ENCODE peak calls at places on chromosomes 13 and 19, in six cellular contexts. G is spleen, C is HL-60, A is HCT116, I is SK-N-SH, K is esophagus muscularis mucosa. Y is an unnamed sample.

GRCh38 chr13:33349996-33350826 is 64.7 kb upstream of the STARD13 start:
- DNase-seq in G (peak), C (no peak), A (no peak), I (peak), K (no peak), Y (peak)

GRCh38 chr19:8973501-8974091 is 36.6 kb downstream of the MUC16 start:
- DNase-seq in G (no peak), C (no peak), A (no peak), I (no peak), K (no peak), Y (no peak)

GRCh38 chr19:51742736-51743288 is 8.9 kb downstream of the FPR1 start:
- DNase-seq in G (no peak), C (no peak), A (no peak), I (no peak), K (no peak), Y (no peak)

GRCh38 chr13:102018716-102019115 is 383.1 kb downstream of the FGF14 start:
- DNase-seq in G (no peak), C (no peak), A (no peak), I (no peak), K (no peak), Y (no peak)

GRCh38 chr19:15417699-15418098 is 1.1 kb downstream of the AKAP8L start:
- DNase-seq in G (peak), C (no peak), A (no peak), I (no peak), K (no peak), Y (no peak)

GRCh38 chr13:59568306-59568705 is 595.4 kb downstream of the DIAPH3 start:
- DNase-seq in G (no peak), C (no peak), A (no peak), I (no peak), K (no peak), Y (no peak)

GRCh38 chr13:30126903-30127428 is 180.4 kb downstream of the KATNAL1 start:
- DNase-seq in G (no peak), C (no peak), A (no peak), I (no peak), K (no peak), Y (peak)

GRCh38 chr13:65943711-65944110 is 1286.4 kb downstream of the PCDH9 start:
- DNase-seq in G (no peak), C (no peak), A (no peak), I (no peak), K (no peak), Y (no peak)

GRCh38 chr13:36362251-36362650 is 16.1 kb upstream of the SPART start:
- DNase-seq in G (no peak), C (no peak), A (no peak), I (no peak), K (no peak), Y (no peak)

GRCh38 chr13:76542176-76542575 is 344.0 kb downstream of the KCTD12 start:
- DNase-seq in G (no peak), C (no peak), A (no peak), I (no peak), K (no peak), Y (no peak)

GRCh38 chr19:19263886-19264487 is 9.1 kb downstream of the TM6SF2 start:
- DNase-seq in G (no peak), C (no peak), A (no peak), I (no peak), K (no peak), Y (no peak)

GRCh38 chr13:94280845-94281244 is 198.6 kb downstream of the DCT start:
- DNase-seq in G (no peak), C (no peak), A (no peak), I (no peak), K (no peak), Y (no peak)

GRCh38 chr13:95341441-95341840 is 40.2 kb upstream of the ABCC4 start:
- DNase-seq in G (peak), C (no peak), A (no peak), I (no peak), K (no peak), Y (no peak)

GRCh38 chr13:42729857-42730402 is 51.5 kb upstream of the FAM216B start:
- DNase-seq in G (no peak), C (no peak), A (no peak), I (no peak), K (no peak), Y (no peak)

GRCh38 chr13:51618626-51619025 is 34.4 kb downstream of the WDFY2 start:
- DNase-seq in G (no peak), C (no peak), A (no peak), I (no peak), K (no peak), Y (no peak)

GRCh38 chr13:24277721-24278120 is 31.7 kb upstream of the C1QTNF9 start:
- DNase-seq in G (no peak), C (no peak), A (no peak), I (no peak), K (no peak), Y (no peak)

GRCh38 chr13:100088282-100088647 is 628 bp upstream of the PCCA start:
- DNase-seq in G (no peak), C (no peak), A (no peak), I (no peak), K (no peak), Y (no peak)

GRCh38 chr13:22061806-22062391 is 391.0 kb downstream of the FGF9 start:
- DNase-seq in G (no peak), C (no peak), A (no peak), I (no peak), K (peak), Y (no peak)

GRCh38 chr19:42422576-42423461 is 4.4 kb downstream of the LIPE start:
- DNase-seq in G (peak), C (no peak), A (no peak), I (peak), K (no peak), Y (no peak)

GRCh38 chr19:389246-389934 is 19.6 kb downstream of the C2CD4C start:
- DNase-seq in G (peak), C (no peak), A (no peak), I (no peak), K (no peak), Y (no peak)

GRCh38 chr19:55391191-55391670 is 5.5 kb downstream of the RPL28 start:
- DNase-seq in G (no peak), C (no peak), A (no peak), I (peak), K (no peak), Y (no peak)

GRCh38 chr19:41870401-41870873 is 6.6 kb upstream of the CD79A start:
- DNase-seq in G (no peak), C (peak), A (no peak), I (peak), K (no peak), Y (no peak)

GRCh38 chr19:13849991-13850909 is 26.7 kb upstream of the NANOS3 start:
- DNase-seq in G (peak), C (no peak), A (no peak), I (peak), K (no peak), Y (peak)

GRCh38 chr13:43054803-43055802 is 31.7 kb downstream of the DNAJC15 start:
- DNase-seq in G (no peak), C (no peak), A (no peak), I (no peak), K (no peak), Y (no peak)

GRCh38 chr19:43984687-43985000 is 656 bp downstream of the ZNF155 start:
- DNase-seq in G (peak), C (no peak), A (no peak), I (peak), K (no peak), Y (no peak)

GRCh38 chr19:43983544-43983911 is 460 bp upstream of the ZNF155 start:
- DNase-seq in G (no peak), C (no peak), A (no peak), I (no peak), K (no peak), Y (no peak)

GRCh38 chr19:43983912-43984686 is at the start of gene ZNF155:
- DNase-seq in G (peak), C (peak), A (peak), I (peak), K (peak), Y (peak)
- TF ChIP-seq POLR2AphosphoS5 in G (peak), C (no peak), A (no peak), I (peak), K (peak), Y (peak)

GRCh38 chr19:48271531-48272151 is 1.8 kb downstream of the ZNF114 start:
- DNase-seq in G (peak), C (peak), A (no peak), I (peak), K (no peak), Y (no peak)
- H3K4me3 ChIP-seq in G (peak), C (peak), A (peak), I (peak), K (peak), Y (peak)

DNA sequence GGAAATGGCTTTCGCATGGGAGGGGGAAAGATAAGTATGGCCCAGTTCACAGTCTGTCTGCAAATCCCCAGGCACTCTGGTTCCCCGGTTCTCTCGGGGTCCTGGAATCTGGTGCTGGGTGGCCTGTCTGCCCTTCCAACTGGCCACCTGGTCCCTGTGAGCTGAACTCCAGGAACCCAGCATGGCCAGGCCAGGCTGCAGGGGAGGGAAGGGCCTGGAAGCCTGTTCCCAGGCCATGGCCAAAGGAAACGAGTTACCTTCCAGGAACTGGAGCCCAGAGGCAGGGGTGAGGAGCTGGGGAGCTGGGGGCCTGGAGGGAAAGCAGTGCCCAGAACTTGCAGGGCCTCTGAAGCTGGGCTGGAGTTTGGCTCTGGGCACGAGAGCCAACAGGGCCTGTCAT is 19.1 kb upstream of the PNMA8C start:
- DNase-seq in G (no peak), C (no peak), A (no peak), I (no peak), K (no peak), Y (no peak)
- TF ChIP-seq POLR2AphosphoS5 in G (no peak), C (no peak), A (no peak), I (no peak), K (no peak), Y (no peak)

DNA sequence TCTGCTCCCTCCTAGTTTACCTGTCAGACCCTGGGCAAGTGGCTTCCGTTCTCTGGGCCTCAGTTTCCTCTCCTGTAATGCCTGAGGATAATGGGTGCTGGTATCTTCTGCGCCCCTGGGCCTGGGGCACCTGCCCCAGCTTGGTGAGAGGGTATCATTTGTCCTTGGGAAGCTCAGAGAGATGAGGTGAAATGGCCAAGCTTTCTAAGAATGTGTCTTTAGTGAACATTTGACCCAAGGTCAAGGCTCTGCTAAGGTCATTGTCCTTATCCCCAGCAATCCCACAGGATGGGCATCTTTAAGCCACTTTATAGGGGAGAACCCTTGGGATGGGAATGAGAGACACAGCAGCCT is 1.3 kb upstream of the NFIC start:
- DNase-seq in G (no peak), C (no peak), A (no peak), I (no peak), K (no peak), Y (no peak)
- H3K4me3 ChIP-seq in G (no peak), C (no peak), A (peak), I (no peak), K (peak), Y (peak)

Y was measured in stomach.